ENCODE peak calls at places on chromosomes 5 and 9, in nine cellular contexts. F, L, Z, D, P, R, C, N and K are unnamed samples.

GRCh38 chr5:142512680-142513042 is 173.2 kb downstream of the FGF1 start:
- DNase-seq in F (no peak), L (no peak), Z (no peak), D (no peak), P (peak; percentile 51), R (peak; percentile 21), C (no peak), N (no peak), K (no peak)

GRCh38 chr5:20340123-20340522 is 352.1 kb upstream of the CDH18 start:
- DNase-seq in F (no peak), L (no peak), Z (no peak), D (no peak), P (no peak), R (no peak), C (no peak), N (no peak), K (no peak)

GRCh38 chr5:129496875-129497274 is 36.8 kb downstream of the ADAMTS19 start:
- DNase-seq in F (no peak), L (no peak), Z (no peak), D (no peak), P (no peak), R (no peak), C (no peak), N (no peak), K (no peak)

GRCh38 chr9:132957805-132958204 is 13.4 kb upstream of the TSC1 start:
- DNase-seq in F (no peak), L (no peak), Z (no peak), D (no peak), P (no peak), R (no peak), C (no peak), N (no peak), K (no peak)

GRCh38 chr5:59666709-59667108 is 226.8 kb downstream of the PDE4D start:
- DNase-seq in F (no peak), L (no peak), Z (no peak), D (no peak), P (no peak), R (no peak), C (no peak), N (no peak), K (no peak)

GRCh38 chr5:52705720-52706119 is 82.0 kb upstream of the ITGA1 start:
- DNase-seq in F (no peak), L (no peak), Z (no peak), D (no peak), P (no peak), R (no peak), C (no peak), N (no peak), K (no peak)

GRCh38 chr5:109105631-109106267 is 304.0 kb downstream of the PJA2 start:
- DNase-seq in F (no peak), L (no peak), Z (no peak), D (no peak), P (peak; percentile 10), R (no peak), C (no peak), N (no peak), K (no peak)

GRCh38 chr5:109191153-109191558 is 218.6 kb downstream of the PJA2 start:
- DNase-seq in F (no peak), L (no peak), Z (no peak), D (no peak), P (no peak), R (peak; percentile 64), C (no peak), N (peak; percentile 60), K (peak; percentile 87)

GRCh38 chr5:171615201-171616001 is 170.2 kb upstream of the SMIM23 start:
- DNase-seq in F (no peak), L (peak; percentile 67), Z (no peak), D (no peak), P (no peak), R (no peak), C (peak; percentile 73), N (no peak), K (no peak)

GRCh38 chr9:77451507-77451906 is 196.6 kb downstream of the GNA14 start:
- DNase-seq in F (no peak), L (no peak), Z (no peak), D (no peak), P (no peak), R (no peak), C (no peak), N (no peak), K (no peak)

GRCh38 chr9:77456829-77457437 is 191.2 kb downstream of the GNA14 start:
- DNase-seq in F (peak; percentile 72), L (peak; percentile 92), Z (peak; percentile 91), D (no peak), P (peak; percentile 90), R (peak; percentile 89), C (peak; percentile 84), N (peak; percentile 91), K (peak; percentile 89)

GRCh38 chr9:77455312-77455927 is 192.7 kb downstream of the GNA14 start:
- DNase-seq in F (no peak), L (peak; percentile 71), Z (peak; percentile 36), D (no peak), P (peak; percentile 52), R (peak; percentile 56), C (no peak), N (no peak), K (peak; percentile 66)

GRCh38 chr9:77454668-77455067 is 193.5 kb downstream of the GNA14 start:
- DNase-seq in F (no peak), L (no peak), Z (no peak), D (no peak), P (no peak), R (no peak), C (no peak), N (no peak), K (no peak)

GRCh38 chr9:77453857-77454647 is 194.1 kb downstream of the GNA14 start:
- DNase-seq in F (no peak), L (no peak), Z (no peak), D (no peak), P (no peak), R (no peak), C (no peak), N (no peak), K (no peak)
- TF ChIP-seq POLR2A in F (no peak), L (no peak), Z (no peak), D (no peak), P (no peak), R (no peak), C (no peak), N (no peak), K (no peak)

GRCh38 chr5:124592891-124593290 is 153.5 kb downstream of the ZNF608 start:
- DNase-seq in F (no peak), L (no peak), Z (no peak), D (no peak), P (no peak), R (no peak), C (no peak), N (no peak), K (no peak)
- TF ChIP-seq POLR2A in F (no peak), L (no peak), Z (no peak), D (no peak), P (no peak), R (no peak), C (no peak), N (no peak), K (no peak)

DNA sequence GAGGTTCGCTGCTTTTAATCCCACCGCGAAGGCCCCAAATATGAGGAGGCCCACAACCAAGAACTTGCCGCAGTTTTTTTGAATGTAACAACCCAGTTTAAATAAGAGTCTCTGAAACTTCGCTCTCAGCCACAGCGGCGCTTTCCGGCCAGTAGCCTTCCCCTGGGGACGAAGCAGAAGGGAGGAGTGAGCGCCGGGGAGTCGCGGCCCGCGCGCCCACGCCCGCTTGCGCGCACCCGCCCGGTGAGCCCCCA is 10.4 kb downstream of the PTCH1 start:
- DNase-seq in F (peak; percentile 36), L (no peak), Z (peak; percentile 44), D (no peak), P (peak; percentile 80), R (no peak), C (no peak), N (peak; percentile 29), K (peak; percentile 45)
- TF ChIP-seq POLR2A in F (no peak), L (no peak), Z (no peak), D (no peak), P (no peak), R (no peak), C (no peak), N (no peak), K (no peak)

GRCh38 chr9:137269231-137269772 is 8.2 kb upstream of the TOR4A start:
- DNase-seq in F (peak; percentile 19), L (no peak), Z (no peak), D (no peak), P (no peak), R (no peak), C (no peak), N (peak; percentile 61), K (no peak)
- TF ChIP-seq POLR2A in F (no peak), L (no peak), Z (no peak), D (no peak), P (no peak), R (no peak), C (no peak), N (no peak), K (no peak)